ENCODE peak calls at places on chromosomes 7 and 10, in seven cellular contexts. E is body of pancreas, F is IMR-90, P is A549, K is ovary, L is HCT116, W is heart left ventricle. R is an unnamed sample.

GRCh38 chr10:112634096-112634830 is 187.2 kb downstream of the VTI1A start:
- DNase-seq in E (no peak), F (peak), P (no peak), K (no peak), L (no peak), W (no peak), R (no peak)

GRCh38 chr7:97871659-97872024 is 566 bp downstream of the ASNS start:
- DNase-seq in E (no peak), F (no peak), P (no peak), K (peak), L (no peak), W (no peak), R (no peak)

GRCh38 chr7:33177876-33178275 is 48.5 kb downstream of the BBS9 start:
- DNase-seq in E (no peak), F (no peak), P (no peak), K (no peak), L (no peak), W (no peak), R (no peak)

GRCh38 chr10:48215148-48215982 is 59.1 kb downstream of the FRMPD2 start:
- DNase-seq in E (peak), F (peak), P (peak), K (no peak), L (peak), W (no peak), R (no peak)

GRCh38 chr7:102942181-102942882 is 29.5 kb downstream of the LRRC17 start:
- DNase-seq in E (no peak), F (no peak), P (no peak), K (no peak), L (no peak), W (no peak), R (no peak)

GRCh38 chr7:17690030-17690429 is 250.3 kb downstream of the SNX13 start:
- DNase-seq in E (no peak), F (peak), P (peak), K (no peak), L (no peak), W (no peak), R (no peak)

GRCh38 chr10:117946525-117947070 is 100.1 kb downstream of the RAB11FIP2 start:
- DNase-seq in E (no peak), F (peak), P (no peak), K (no peak), L (peak), W (no peak), R (no peak)

GRCh38 chr7:54747234-54747633 is 11.8 kb downstream of the SEC61G start:
- DNase-seq in E (no peak), F (no peak), P (no peak), K (no peak), L (no peak), W (no peak), R (no peak)

DNA sequence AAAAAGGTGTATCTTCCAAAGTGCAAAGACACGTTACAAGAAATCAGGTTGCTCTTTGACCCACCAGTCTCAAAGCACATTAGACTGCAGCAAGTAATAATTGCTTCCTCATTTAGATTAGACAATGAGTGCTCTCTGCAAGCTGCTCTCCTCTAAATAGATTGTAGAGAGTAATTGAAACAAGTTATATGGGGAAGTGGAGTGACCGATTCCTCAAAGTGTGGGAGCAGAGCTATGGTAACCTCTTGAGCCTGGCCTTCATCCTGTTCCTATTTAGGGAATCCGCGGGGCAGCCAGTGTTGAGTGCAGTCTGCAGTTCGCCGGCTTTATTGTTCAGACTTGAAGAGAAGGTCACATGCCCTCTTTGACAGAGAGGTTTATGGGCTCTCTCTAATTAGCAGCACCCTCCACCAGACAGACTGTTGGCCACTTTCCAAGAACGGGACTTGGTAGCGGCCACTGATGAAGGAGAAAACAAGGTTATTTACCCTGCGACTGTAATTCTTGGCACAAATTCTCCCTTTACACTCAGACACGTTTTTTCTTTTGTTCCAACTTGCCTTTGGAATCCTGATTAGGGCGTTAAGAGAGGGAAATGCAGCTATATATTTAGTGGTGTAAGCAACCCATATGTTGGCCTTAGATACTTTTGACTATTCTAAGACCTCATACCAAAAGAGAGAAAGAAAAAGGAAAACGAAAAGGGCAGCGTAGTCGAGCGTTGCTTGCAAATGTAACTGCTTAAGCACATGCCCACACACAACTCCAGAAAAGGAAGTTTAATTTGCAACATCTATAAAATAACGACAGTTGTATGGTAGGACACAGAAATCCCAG is 107.5 kb downstream of the REEP3 start:
- DNase-seq in E (peak), F (no peak), P (no peak), K (peak), L (peak), W (peak), R (peak)
- TF ChIP-seq POLR2A in E (peak), F (no peak), P (no peak), K (no peak), L (no peak), W (no peak), R (no peak)

GRCh38 chr10:57119690-57120089 is 758.6 kb upstream of the ZWINT start:
- DNase-seq in E (no peak), F (no peak), P (no peak), K (no peak), L (no peak), W (no peak), R (no peak)
- H3K27ac ChIP-seq in E (no peak), F (no peak), P (no peak), K (no peak), L (no peak), W (no peak), R (no peak)

DNA sequence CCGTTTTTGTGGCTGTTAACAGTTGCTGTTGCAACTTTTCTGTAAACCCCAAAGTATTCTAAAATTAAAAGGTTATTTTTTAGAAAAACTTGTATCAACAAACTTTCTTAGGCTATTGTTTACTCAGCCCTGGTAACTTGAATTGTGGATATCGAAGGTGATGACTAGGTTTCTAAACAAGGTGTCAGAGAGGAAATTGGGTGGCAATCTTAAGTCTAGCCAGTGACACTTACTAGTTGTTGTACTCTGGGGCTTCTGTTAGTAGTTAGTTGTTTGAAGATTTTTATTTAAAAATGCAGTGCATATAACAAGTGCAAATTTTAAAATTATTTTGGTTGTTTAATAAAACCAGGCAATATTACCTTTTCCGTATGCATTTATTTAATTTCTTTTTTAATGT is 1.3 kb downstream of the KIF11 start:
- DNase-seq in E (no peak), F (no peak), P (no peak), K (no peak), L (no peak), W (no peak), R (no peak)
- H3K4me3 ChIP-seq in E (no peak), F (peak), P (peak), K (no peak), L (peak), W (peak), R (no peak)

GRCh38 chr7:47539398-47540052 is 42.4 kb downstream of the TNS3 start:
- DNase-seq in E (no peak), F (peak), P (peak), K (no peak), L (no peak), W (no peak), R (no peak)
- TF ChIP-seq POLR2A in E (no peak), F (no peak), P (no peak), K (no peak), L (no peak), W (no peak), R (no peak)

DNA sequence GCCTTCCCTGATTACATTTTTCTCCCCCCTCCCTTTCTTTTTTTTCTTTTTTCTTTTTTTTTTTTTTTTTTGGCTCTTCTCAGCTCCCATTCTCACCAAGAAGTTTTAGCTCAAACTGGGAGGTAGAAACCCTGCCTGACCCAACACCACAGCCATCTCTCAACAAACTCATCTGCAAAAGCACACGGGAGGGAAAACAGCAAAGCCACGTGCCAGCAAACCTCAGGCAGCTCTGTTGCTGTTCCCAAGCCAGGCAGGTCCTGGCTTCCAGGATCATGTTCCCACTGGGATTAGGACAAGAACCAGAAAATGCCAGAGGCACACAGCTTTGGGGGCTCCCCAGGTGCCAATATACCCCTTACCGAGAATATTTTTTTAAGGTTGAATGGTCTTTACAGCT is 56.7 kb downstream of the ITIH5 start:
- DNase-seq in E (no peak), F (no peak), P (no peak), K (no peak), L (no peak), W (no peak), R (no peak)
- H3K27ac ChIP-seq in E (no peak), F (peak), P (no peak), K (no peak), L (no peak), W (peak), R (peak)

GRCh38 chr7:50302486-50303081 is 1.9 kb upstream of the IKZF1 start:
- DNase-seq in E (no peak), F (no peak), P (no peak), K (no peak), L (no peak), W (no peak), R (no peak)
- H3K4me3 ChIP-seq in E (no peak), F (no peak), P (no peak), K (no peak), L (no peak), W (no peak), R (no peak)

R was measured in gastrocnemius medialis.